ENCODE peak calls at places on chromosomes 13 and 19, in eight cellular contexts. Z is body of pancreas; R is right lobe of liver; G is DND-41; J is right cardiac atrium; B is CD4-positive, CD25-positive, alpha-beta regulatory T cell; W is HepG2; U is aorta. F is an unnamed sample.
A peak's percentile ranks its signal among the peaks of the same experiment; 100 is the strongest.

GRCh38 chr19:17985037-17985818 is 18.3 kb downstream of the KCNN1 start:
- ATAC-seq in G (no peak), R (no peak), B (no peak), W (no peak), Z (no peak), J (no peak), U (no peak), F (no peak)

GRCh38 chr13:35057858-35058257 is 115.8 kb downstream of the NBEA start:
- ATAC-seq in B (no peak), R (no peak), J (no peak), G (no peak), U (no peak), Z (no peak), W (no peak), F (no peak)

GRCh38 chr13:39196957-39197644 is 158.8 kb downstream of the NHLRC3 start:
- ATAC-seq in G (no peak), J (no peak), W (no peak), B (no peak), R (no peak), Z (no peak), U (no peak), F (peak; percentile 50)

GRCh38 chr19:4115818-4116385 is 8.0 kb downstream of the MAP2K2 start:
- ATAC-seq in B (no peak), G (no peak), J (no peak), Z (no peak), R (no peak), W (no peak), U (no peak), F (no peak)

GRCh38 chr19:5250127-5250659 is 90.4 kb downstream of the PTPRS start:
- ATAC-seq in Z (peak; percentile 85), W (no peak), B (no peak), U (peak; percentile 44), R (peak; percentile 31), G (no peak), J (peak; percentile 70), F (peak; percentile 83)

GRCh38 chr19:34664168-34664567 is 12.8 kb downstream of the SCGB2B2 start:
- ATAC-seq in J (no peak), W (peak; percentile 49), Z (no peak), G (no peak), B (no peak), U (no peak), R (peak; percentile 60), F (no peak)

GRCh38 chr13:77985866-77986636 is 67.4 kb upstream of the EDNRB start:
- ATAC-seq in J (peak; percentile 63), U (no peak), Z (peak; percentile 65), R (no peak), G (no peak), B (no peak), W (no peak), F (no peak)

GRCh38 chr13:26663801-26664200 is 96.8 kb downstream of the GPR12 start:
- ATAC-seq in W (no peak), G (no peak), B (no peak), R (no peak), J (no peak), Z (peak; percentile 55), U (no peak), F (no peak)

GRCh38 chr19:54662730-54663129 is at the start of gene LILRB4:
- ATAC-seq in B (no peak), W (no peak), Z (no peak), R (peak; percentile 70), J (peak; percentile 69), U (peak; percentile 36), G (no peak), F (peak; percentile 48)

GRCh38 chr19:42028304-42029216 is 34.5 kb upstream of the ATP1A3 start:
- ATAC-seq in B (no peak), U (no peak), G (no peak), W (no peak), R (no peak), Z (no peak), J (no peak), F (no peak)

GRCh38 chr13:71591380-71591779 is 275.6 kb downstream of the DACH1 start:
- ATAC-seq in B (no peak), Z (no peak), G (no peak), W (no peak), R (no peak), J (no peak), U (no peak), F (no peak)

GRCh38 chr19:27774827-27775226 is 1438.1 kb downstream of the UQCRFS1 start:
- ATAC-seq in Z (no peak), U (no peak), J (no peak), R (no peak), W (no peak), G (peak; percentile 44), B (no peak), F (no peak)

GRCh38 chr13:102190930-102191329 is 210.9 kb downstream of the FGF14 start:
- ATAC-seq in B (no peak), G (no peak), R (peak; percentile 24), Z (no peak), U (no peak), W (no peak), J (no peak), F (no peak)

GRCh38 chr19:20664917-20665781 is 3.8 kb upstream of the ZNF626 start:
- ATAC-seq in G (no peak), W (peak; percentile 76), R (no peak), B (no peak), U (peak; percentile 47), J (peak; percentile 50), Z (no peak), F (no peak)

GRCh38 chr19:13437919-13438618 is 68.2 kb downstream of the CACNA1A start:
- ATAC-seq in G (no peak), J (no peak), Z (no peak), U (no peak), B (no peak), R (no peak), W (no peak), F (no peak)

GRCh38 chr19:47376589-47377144 is 27.6 kb downstream of the DHX34 start:
- ATAC-seq in W (no peak), G (no peak), B (no peak), R (peak; percentile 45), Z (no peak), U (no peak), J (peak; percentile 7), F (no peak)

GRCh38 chr13:30049692-30050091 is 199.3 kb upstream of the UBL3 start:
- ATAC-seq in B (no peak), W (no peak), R (no peak), J (peak; percentile 76), G (no peak), U (no peak), Z (no peak), F (no peak)

GRCh38 chr19:19192910-19193423 is 909 bp downstream of the RFXANK start:
- ATAC-seq in Z (no peak), W (peak; percentile 7), U (no peak), J (peak; percentile 4), R (no peak), G (peak; percentile 4), B (no peak), F (no peak)

GRCh38 chr13:23588576-23589141 is 18.4 kb downstream of the TNFRSF19 start:
- ATAC-seq in U (no peak), W (no peak), R (peak; percentile 76), Z (no peak), J (peak; percentile 56), G (no peak), B (no peak), F (no peak)